ENCODE peak calls at places on chromosomes 13 and 19, in four cellular contexts. U is HS-5, Y is AG09319, G is bronchial epithelial cell. P is an unnamed sample.

GRCh38 chr13:32246468-32246867 is 68.7 kb downstream of the ZAR1L start:
- DNase-seq in U (no peak), Y (peak; percentile 12), G (peak; percentile 60), P (peak; percentile 86)

GRCh38 chr19:2353159-2353894 is 6.7 kb upstream of the TMPRSS9 start:
- DNase-seq in U (no peak), Y (no peak), G (no peak), P (no peak)

GRCh38 chr13:71858647-71859046 is 8.4 kb downstream of the DACH1 start:
- DNase-seq in U (no peak), Y (no peak), G (no peak), P (no peak)

GRCh38 chr19:38515906-38516305 is 82.4 kb downstream of the RYR1 start:
- DNase-seq in U (no peak), Y (no peak), G (no peak), P (no peak)

GRCh38 chr19:5929646-5930045 is 15.6 kb downstream of the CAPS start:
- DNase-seq in U (no peak), Y (no peak), G (no peak), P (no peak)

GRCh38 chr19:5150902-5151741 is 182.2 kb downstream of the KDM4B start:
- DNase-seq in U (no peak), Y (no peak), G (no peak), P (no peak)

GRCh38 chr13:46687810-46688209 is 109.2 kb downstream of the ESD start:
- DNase-seq in U (no peak), Y (no peak), G (peak; percentile 73), P (peak; percentile 65)

GRCh38 chr19:8635422-8635821 is 5.0 kb downstream of the NFILZ start:
- DNase-seq in U (no peak), Y (no peak), G (no peak), P (peak; percentile 14)

GRCh38 chr13:31166591-31166990 is 4.9 kb upstream of the HSPH1 start:
- DNase-seq in U (no peak), Y (no peak), G (peak; percentile 76), P (peak; percentile 34)

GRCh38 chr19:47243776-47244547 is 12.4 kb upstream of the CCDC9 start:
- DNase-seq in U (peak; percentile 86), Y (peak; percentile 96), G (peak; percentile 81), P (peak; percentile 94)

GRCh38 chr19:14149011-14149410 is 12.6 kb upstream of the ASF1B start:
- DNase-seq in U (no peak), Y (no peak), G (no peak), P (no peak)

P was measured in MCF 10A.